ENCODE peak calls at places on chromosome X, in eight cellular contexts. J is neural crest cell; D is activated CD4-positive, CD25-positive, alpha-beta regulatory T cell treated with anti-CD3 and anti-CD28 coated beads, Interleukin-2, amount 50 U/mL, for 72 hours; N is COLO829; E is activated CD4-positive, alpha-beta T cell treated with anti-CD3 and anti-CD28 coated beads for 48 hours; T is left cardiac atrium; I is IMR-90; R is activated CD8-positive, alpha-beta T cell treated with anti-CD3 and anti-CD28 coated beads, Interleukin-2, amount 10 ng/mL, durations not matched to agents 7 days and 5 days. F is an unnamed sample.

GRCh38 chrX:115449742-115450141 is 111.2 kb upstream of the PLS3 start:
- DNase-seq in J (no peak), D (no peak), N (peak; percentile 13), E (no peak), T (peak; percentile 53), I (no peak), R (no peak), F (no peak)

GRCh38 chrX:47563801-47564315 is 2.9 kb downstream of the ARAF start:
- DNase-seq in J (no peak), D (no peak), N (no peak), E (no peak), T (no peak), I (peak; percentile 76), R (no peak), F (peak; percentile 78)

GRCh38 chrX:47311857-47312774 is 58.3 kb upstream of the ZNF157 start:
- DNase-seq in J (peak; percentile 32), D (no peak), N (peak; percentile 45), E (peak; percentile 65), T (peak; percentile 25), I (peak; percentile 63), R (peak; percentile 45), F (peak; percentile 42)

GRCh38 chrX:135345328-135345645 is 36.0 kb downstream of the ETDC start:
- DNase-seq in J (no peak), D (no peak), N (no peak), E (peak; percentile 1), T (peak; percentile 55), I (peak; percentile 49), R (no peak), F (peak; percentile 27)

GRCh38 chrX:117134983-117135382 is 672.2 kb upstream of the CT83 start:
- DNase-seq in J (no peak), D (no peak), N (no peak), E (no peak), T (no peak), I (no peak), R (no peak), F (no peak)

GRCh38 chrX:153688900-153689590 is 1.3 kb downstream of the SLC6A8 start:
- DNase-seq in J (no peak), D (no peak), N (peak; percentile 35), E (no peak), T (no peak), I (peak; percentile 6), R (no peak), F (no peak)

GRCh38 chrX:152663086-152663485 is 25.4 kb downstream of the GABRQ start:
- DNase-seq in J (no peak), D (no peak), N (no peak), E (no peak), T (no peak), I (no peak), R (no peak), F (no peak)

GRCh38 chrX:125203379-125203736 is 116.3 kb upstream of the TEX13C start:
- DNase-seq in J (peak; percentile 10), D (no peak), N (no peak), E (peak; percentile 4), T (peak; percentile 21), I (no peak), R (no peak), F (no peak)

GRCh38 chrX:31497086-31497485 is 425.2 kb upstream of the FTHL17 start:
- DNase-seq in J (no peak), D (no peak), N (no peak), E (no peak), T (no peak), I (peak; percentile 48), R (no peak), F (no peak)

GRCh38 chrX:23935116-23935515 is 27.3 kb downstream of the CXorf58 start:
- DNase-seq in J (no peak), D (no peak), N (no peak), E (no peak), T (no peak), I (no peak), R (no peak), F (no peak)

GRCh38 chrX:45009371-45010000 is 136.5 kb downstream of the KDM6A start:
- DNase-seq in J (no peak), D (no peak), N (peak; percentile 2), E (no peak), T (no peak), I (peak; percentile 66), R (no peak), F (no peak)

GRCh38 chrX:68415289-68415688 is 18.0 kb downstream of the OPHN1 start:
- DNase-seq in J (no peak), D (no peak), N (no peak), E (no peak), T (peak; percentile 50), I (peak; percentile 64), R (no peak), F (peak; percentile 58)

GRCh38 chrX:19758536-19758935 is 128.9 kb downstream of the SH3KBP1 start:
- DNase-seq in J (no peak), D (no peak), N (peak; percentile 55), E (no peak), T (no peak), I (no peak), R (no peak), F (no peak)

GRCh38 chrX:47218920-47219815 is 687 bp downstream of the CDK16 start:
- DNase-seq in J (peak; percentile 38), D (peak; percentile 73), N (no peak), E (peak; percentile 59), T (peak; percentile 60), I (no peak), R (peak; percentile 51), F (no peak)

GRCh38 chrX:118603981-118604380 is 108.4 kb downstream of the DOCK11 start:
- DNase-seq in J (peak; percentile 16), D (peak; percentile 31), N (peak; percentile 51), E (peak; percentile 40), T (peak; percentile 26), I (peak; percentile 61), R (peak; percentile 34), F (peak; percentile 52)

GRCh38 chrX:53284684-53285447 is 3.5 kb upstream of the IQSEC2 start:
- DNase-seq in J (peak; percentile 59), D (peak; percentile 69), N (no peak), E (peak; percentile 62), T (peak; percentile 65), I (peak; percentile 36), R (peak; percentile 56), F (peak; percentile 30)

GRCh38 chrX:70509078-70509477 is 64.4 kb downstream of the DLG3 start:
- DNase-seq in J (no peak), D (no peak), N (no peak), E (no peak), T (no peak), I (no peak), R (no peak), F (no peak)

GRCh38 chrX:18676470-18676869 is 4.6 kb upstream of the RS1 start:
- DNase-seq in J (peak; percentile 7), D (no peak), N (no peak), E (no peak), T (no peak), I (peak; percentile 5), R (no peak), F (no peak)

GRCh38 chrX:120365320-120365719 is 3.4 kb downstream of the ATP1B4 start:
- DNase-seq in J (no peak), D (peak; percentile 49), N (no peak), E (peak; percentile 62), T (peak; percentile 48), I (no peak), R (peak; percentile 56), F (no peak)

GRCh38 chrX:20412871-20413486 is 146.3 kb upstream of the RPS6KA3 start:
- DNase-seq in J (no peak), D (peak; percentile 40), N (no peak), E (peak; percentile 27), T (peak; percentile 31), I (no peak), R (peak; percentile 76), F (no peak)

GRCh38 chrX:48470110-48470832 is at the start of gene SLC38A5:
- DNase-seq in J (no peak), D (no peak), N (no peak), E (no peak), T (no peak), I (no peak), R (no peak), F (no peak)

GRCh38 chrX:48540015-48540350 is 469 bp downstream of the TBC1D25 start:
- DNase-seq in J (no peak), D (no peak), N (peak; percentile 50), E (peak; percentile 68), T (peak; percentile 42), I (peak; percentile 14), R (peak; percentile 67), F (peak; percentile 12)

GRCh38 chrX:73267206-73267605 is 52.6 kb upstream of the NAP1L2 start:
- DNase-seq in J (no peak), D (no peak), N (no peak), E (no peak), T (no peak), I (no peak), R (no peak), F (no peak)

GRCh38 chrX:23959781-23960180 is 52.0 kb downstream of the CXorf58 start:
- DNase-seq in J (no peak), D (no peak), N (no peak), E (peak; percentile 7), T (no peak), I (no peak), R (no peak), F (no peak)

GRCh38 chrX:17075004-17075403 is 128.5 kb downstream of the REPS2 start:
- DNase-seq in J (no peak), D (no peak), N (no peak), E (no peak), T (no peak), I (no peak), R (no peak), F (no peak)

GRCh38 chrX:15334561-15334960 is 762 bp downstream of the PIGA start:
- DNase-seq in J (no peak), D (no peak), N (no peak), E (peak; percentile 5), T (no peak), I (peak; percentile 23), R (peak; percentile 45), F (peak; percentile 1)

GRCh38 chrX:21702725-21703228 is 44.6 kb upstream of the KLHL34 start:
- DNase-seq in J (no peak), D (no peak), N (no peak), E (no peak), T (no peak), I (no peak), R (no peak), F (no peak)

GRCh38 chrX:32591589-32591988 is 619.8 kb downstream of the DMD start:
- DNase-seq in J (no peak), D (no peak), N (no peak), E (no peak), T (no peak), I (no peak), R (no peak), F (no peak)

GRCh38 chrX:15675490-15675921 is 10.9 kb upstream of the CLTRN start:
- DNase-seq in J (peak; percentile 61), D (peak; percentile 93), N (peak; percentile 73), E (peak; percentile 90), T (peak; percentile 89), I (no peak), R (peak; percentile 81), F (peak; percentile 77)

GRCh38 chrX:67582436-67582835 is 38.6 kb downstream of the AR start:
- DNase-seq in J (no peak), D (no peak), N (no peak), E (no peak), T (no peak), I (no peak), R (no peak), F (no peak)

GRCh38 chrX:153801646-153802045 is 7.2 kb downstream of the SSR4 start:
- DNase-seq in J (no peak), D (no peak), N (no peak), E (no peak), T (no peak), I (no peak), R (no peak), F (no peak)

GRCh38 chrX:27565992-27566391 is 24.2 kb upstream of the DCAF8L2 start:
- DNase-seq in J (no peak), D (no peak), N (no peak), E (no peak), T (no peak), I (peak; percentile 70), R (no peak), F (peak; percentile 75)

GRCh38 chrX:28850955-28851354 is 263.7 kb downstream of the IL1RAPL1 start:
- DNase-seq in J (no peak), D (no peak), N (no peak), E (no peak), T (no peak), I (no peak), R (no peak), F (no peak)

GRCh38 chrX:119399772-119400101 is 601 bp downstream of the SLC25A43 start:
- DNase-seq in J (no peak), D (no peak), N (peak; percentile 25), E (no peak), T (no peak), I (no peak), R (no peak), F (no peak)

F was measured in brain microvascular endothelial cell.